ENCODE peak calls at places on chromosome 4, in six cellular contexts. One of them, this sample, is unnamed.

GRCh38 chr4:23890369-23891063 is 669 bp upstream of the PPARGC1A start:
- DNase-seq in bronchial epithelial cell: no peak
- DNase-seq in fibroblast of pulmonary artery: no peak
- DNase-seq in fibroblast of lung: no peak
- DNase-seq in foreskin fibroblast: no peak
- DNase-seq in AG04450: no peak
- DNase-seq in this sample: no peak

GRCh38 chr4:10083861-10084641 is 32.5 kb downstream of the WDR1 start:
- DNase-seq in foreskin fibroblast: no peak
- DNase-seq in fibroblast of pulmonary artery: no peak
- DNase-seq in bronchial epithelial cell: no peak
- DNase-seq in AG04450: no peak
- DNase-seq in fibroblast of lung: no peak
- DNase-seq in this sample: no peak

GRCh38 chr4:143482753-143483362 is 30.6 kb upstream of the SMARCA5 start:
- DNase-seq in AG04450: peak; percentile 36
- DNase-seq in bronchial epithelial cell: peak; percentile 54
- DNase-seq in foreskin fibroblast: peak; percentile 42
- DNase-seq in fibroblast of lung: peak; percentile 47
- DNase-seq in fibroblast of pulmonary artery: peak; percentile 79
- DNase-seq in this sample: peak; percentile 14

GRCh38 chr4:1508161-1509160 is 102.2 kb upstream of the NKX1-1 start:
- DNase-seq in AG04450: no peak
- DNase-seq in foreskin fibroblast: no peak
- DNase-seq in fibroblast of pulmonary artery: no peak
- DNase-seq in bronchial epithelial cell: no peak
- DNase-seq in fibroblast of lung: no peak
- DNase-seq in this sample: no peak

GRCh38 chr4:66279084-66279483 is 608.8 kb upstream of the EPHA5 start:
- DNase-seq in fibroblast of pulmonary artery: no peak
- DNase-seq in foreskin fibroblast: no peak
- DNase-seq in AG04450: no peak
- DNase-seq in fibroblast of lung: no peak
- DNase-seq in bronchial epithelial cell: no peak
- DNase-seq in this sample: no peak

GRCh38 chr4:110085131-110085530 is 113.3 kb downstream of the ELOVL6 start:
- DNase-seq in fibroblast of lung: peak; percentile 38
- DNase-seq in foreskin fibroblast: no peak
- DNase-seq in AG04450: no peak
- DNase-seq in fibroblast of pulmonary artery: peak; percentile 59
- DNase-seq in bronchial epithelial cell: peak; percentile 40
- DNase-seq in this sample: no peak

GRCh38 chr4:40923326-40924095 is 173.8 kb downstream of the NSUN7 start:
- DNase-seq in bronchial epithelial cell: no peak
- DNase-seq in AG04450: no peak
- DNase-seq in fibroblast of pulmonary artery: no peak
- DNase-seq in fibroblast of lung: no peak
- DNase-seq in foreskin fibroblast: no peak
- DNase-seq in this sample: no peak

GRCh38 chr4:122612540-122612939 is 8.3 kb downstream of the IL21 start:
- DNase-seq in fibroblast of pulmonary artery: no peak
- DNase-seq in fibroblast of lung: peak; percentile 21
- DNase-seq in foreskin fibroblast: peak; percentile 15
- DNase-seq in bronchial epithelial cell: peak; percentile 74
- DNase-seq in AG04450: no peak
- DNase-seq in this sample: no peak

GRCh38 chr4:81804849-81805248 is 333.1 kb upstream of the RASGEF1B start:
- DNase-seq in fibroblast of pulmonary artery: no peak
- DNase-seq in bronchial epithelial cell: no peak
- DNase-seq in AG04450: no peak
- DNase-seq in foreskin fibroblast: no peak
- DNase-seq in fibroblast of lung: no peak
- DNase-seq in this sample: no peak

GRCh38 chr4:5463361-5463760 is 245.0 kb downstream of the EVC2 start:
- DNase-seq in fibroblast of lung: no peak
- DNase-seq in fibroblast of pulmonary artery: no peak
- DNase-seq in AG04450: no peak
- DNase-seq in foreskin fibroblast: no peak
- DNase-seq in bronchial epithelial cell: no peak
- DNase-seq in this sample: no peak

GRCh38 chr4:25863906-25864418 is 1.2 kb upstream of the SEL1L3 start:
- DNase-seq in fibroblast of lung: no peak
- DNase-seq in AG04450: no peak
- DNase-seq in bronchial epithelial cell: no peak
- DNase-seq in fibroblast of pulmonary artery: no peak
- DNase-seq in foreskin fibroblast: no peak
- DNase-seq in this sample: no peak

GRCh38 chr4:80142396-80143304 is 54.7 kb upstream of the PRDM8 start:
- DNase-seq in fibroblast of lung: no peak
- DNase-seq in bronchial epithelial cell: peak; percentile 84
- DNase-seq in fibroblast of pulmonary artery: peak; percentile 56
- DNase-seq in AG04450: no peak
- DNase-seq in foreskin fibroblast: no peak
- DNase-seq in this sample: no peak

GRCh38 chr4:78360466-78360865 is 191.1 kb upstream of the ANXA3 start:
- DNase-seq in fibroblast of pulmonary artery: no peak
- DNase-seq in bronchial epithelial cell: no peak
- DNase-seq in foreskin fibroblast: no peak
- DNase-seq in fibroblast of lung: no peak
- DNase-seq in AG04450: no peak
- DNase-seq in this sample: no peak

GRCh38 chr4:1608821-1609500 is 75.2 kb downstream of the FAM53A start:
- DNase-seq in foreskin fibroblast: no peak
- DNase-seq in AG04450: no peak
- DNase-seq in fibroblast of pulmonary artery: no peak
- DNase-seq in fibroblast of lung: no peak
- DNase-seq in bronchial epithelial cell: no peak
- DNase-seq in this sample: no peak

GRCh38 chr4:89788243-89789072 is 48.5 kb downstream of the SNCA start:
- DNase-seq in bronchial epithelial cell: peak; percentile 17
- DNase-seq in foreskin fibroblast: peak; percentile 15
- DNase-seq in fibroblast of pulmonary artery: peak; percentile 95
- DNase-seq in fibroblast of lung: peak; percentile 48
- DNase-seq in AG04450: no peak
- DNase-seq in this sample: no peak

GRCh38 chr4:72430050-72430449 is 139.0 kb downstream of the ADAMTS3 start:
- DNase-seq in AG04450: no peak
- DNase-seq in bronchial epithelial cell: peak; percentile 25
- DNase-seq in fibroblast of pulmonary artery: peak; percentile 21
- DNase-seq in fibroblast of lung: peak; percentile 43
- DNase-seq in foreskin fibroblast: peak; percentile 4
- DNase-seq in this sample: no peak

GRCh38 chr4:117400039-117400835 is 314.9 kb upstream of the TRAM1L1 start:
- DNase-seq in AG04450: peak; percentile 16
- DNase-seq in foreskin fibroblast: peak; percentile 20
- DNase-seq in fibroblast of pulmonary artery: peak; percentile 49
- DNase-seq in fibroblast of lung: peak; percentile 89
- DNase-seq in bronchial epithelial cell: peak; percentile 80
- DNase-seq in this sample: peak; percentile 5

GRCh38 chr4:77699731-77700210 is 94.2 kb downstream of the CXCL13 start:
- DNase-seq in fibroblast of pulmonary artery: peak; percentile 85
- DNase-seq in fibroblast of lung: peak; percentile 92
- DNase-seq in foreskin fibroblast: peak; percentile 89
- DNase-seq in AG04450: peak; percentile 82
- DNase-seq in bronchial epithelial cell: peak; percentile 78
- DNase-seq in this sample: peak; percentile 55

GRCh38 chr4:90546114-90546513 is 418.9 kb downstream of the CCSER1 start:
- DNase-seq in fibroblast of pulmonary artery: peak; percentile 3
- DNase-seq in bronchial epithelial cell: peak; percentile 96
- DNase-seq in foreskin fibroblast: no peak
- DNase-seq in fibroblast of lung: peak; percentile 3
- DNase-seq in AG04450: no peak
- DNase-seq in this sample: no peak

GRCh38 chr4:1345905-1346780 is 865 bp upstream of the UVSSA start:
- DNase-seq in fibroblast of lung: peak; percentile 54
- DNase-seq in bronchial epithelial cell: no peak
- DNase-seq in foreskin fibroblast: no peak
- DNase-seq in fibroblast of pulmonary artery: peak; percentile 57
- DNase-seq in AG04450: no peak
- DNase-seq in this sample: no peak

GRCh38 chr4:17165256-17165655 is 266.8 kb upstream of the LDB2 start:
- DNase-seq in foreskin fibroblast: no peak
- DNase-seq in bronchial epithelial cell: no peak
- DNase-seq in AG04450: no peak
- DNase-seq in fibroblast of lung: peak; percentile 35
- DNase-seq in fibroblast of pulmonary artery: no peak
- DNase-seq in this sample: no peak

GRCh38 chr4:155544547-155544946 is 122.1 kb upstream of the GUCY1A1 start:
- DNase-seq in AG04450: no peak
- DNase-seq in bronchial epithelial cell: no peak
- DNase-seq in fibroblast of lung: no peak
- DNase-seq in fibroblast of pulmonary artery: no peak
- DNase-seq in foreskin fibroblast: no peak
- DNase-seq in this sample: no peak

GRCh38 chr4:80407246-80407645 is 71.7 kb downstream of the CFAP299 start:
- DNase-seq in AG04450: peak; percentile 30
- DNase-seq in bronchial epithelial cell: no peak
- DNase-seq in foreskin fibroblast: peak; percentile 79
- DNase-seq in fibroblast of pulmonary artery: peak; percentile 26
- DNase-seq in fibroblast of lung: peak; percentile 85
- DNase-seq in this sample: no peak

GRCh38 chr4:61201562-61202099 is 1.5 kb downstream of the ADGRL3 start:
- DNase-seq in AG04450: no peak
- DNase-seq in bronchial epithelial cell: no peak
- DNase-seq in foreskin fibroblast: no peak
- DNase-seq in fibroblast of pulmonary artery: peak; percentile 2
- DNase-seq in fibroblast of lung: peak; percentile 7
- DNase-seq in this sample: no peak

GRCh38 chr4:30434656-30435055 is 285.5 kb upstream of the PCDH7 start:
- DNase-seq in fibroblast of lung: no peak
- DNase-seq in fibroblast of pulmonary artery: no peak
- DNase-seq in bronchial epithelial cell: no peak
- DNase-seq in foreskin fibroblast: no peak
- DNase-seq in AG04450: no peak
- DNase-seq in this sample: no peak

DNA sequence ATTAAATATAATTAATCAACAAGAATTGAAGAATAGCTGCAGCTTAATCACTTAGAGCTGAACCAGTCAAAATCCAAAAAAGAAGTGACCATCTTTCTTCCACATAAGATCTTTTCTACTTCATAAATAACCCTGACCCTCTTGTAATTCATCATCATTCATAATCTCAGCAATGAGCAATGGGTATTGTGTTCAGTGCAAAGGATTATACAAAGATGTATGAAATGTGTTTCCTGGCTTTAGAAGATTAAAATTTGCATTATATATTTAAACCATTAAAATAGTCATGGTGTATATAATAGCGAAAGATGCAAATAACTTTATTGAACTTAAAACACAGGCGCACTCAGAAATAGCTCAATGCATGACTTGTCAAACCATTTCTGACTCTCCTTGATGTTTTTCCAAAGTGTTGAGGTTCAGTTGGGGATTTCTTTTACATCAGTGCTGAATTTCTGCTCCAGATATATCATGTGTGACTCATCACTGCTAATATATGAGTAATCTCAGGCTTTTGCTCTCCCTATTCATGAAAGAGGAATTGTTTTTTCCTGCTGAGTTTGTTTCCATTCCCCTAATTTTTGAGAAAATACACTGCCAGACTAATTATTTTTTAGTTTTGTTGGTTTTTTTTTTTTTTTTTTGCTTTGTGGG is 290.2 kb upstream of the PCDH7 start:
- DNase-seq in bronchial epithelial cell: peak; percentile 90
- DNase-seq in fibroblast of lung: peak; percentile 85
- DNase-seq in AG04450: peak; percentile 15
- DNase-seq in fibroblast of pulmonary artery: peak; percentile 82
- DNase-seq in foreskin fibroblast: peak; percentile 0
- DNase-seq in this sample: no peak
- H3K4me3 ChIP-seq in bronchial epithelial cell: no peak overlapping the region
- H3K4me3 ChIP-seq in fibroblast of lung: no peak overlapping the region
- H3K4me3 ChIP-seq in AG04450: no peak overlapping the region
- H3K4me3 ChIP-seq in fibroblast of pulmonary artery: no peak overlapping the region
- H3K4me3 ChIP-seq in foreskin fibroblast: no peak overlapping the region
- H3K4me3 ChIP-seq in this sample: no peak overlapping the region

GRCh38 chr4:174554329-174554728 is 32.0 kb upstream of the HPGD start:
- DNase-seq in fibroblast of pulmonary artery: no peak
- DNase-seq in bronchial epithelial cell: no peak
- DNase-seq in fibroblast of lung: no peak
- DNase-seq in AG04450: no peak
- DNase-seq in foreskin fibroblast: no peak
- DNase-seq in this sample: no peak
- H3K4me3 ChIP-seq in fibroblast of pulmonary artery: no peak overlapping the region
- H3K4me3 ChIP-seq in bronchial epithelial cell: no peak overlapping the region
- H3K4me3 ChIP-seq in fibroblast of lung: no peak overlapping the region
- H3K4me3 ChIP-seq in AG04450: no peak overlapping the region
- H3K4me3 ChIP-seq in foreskin fibroblast: no peak overlapping the region
- H3K4me3 ChIP-seq in this sample: no peak overlapping the region

DNA sequence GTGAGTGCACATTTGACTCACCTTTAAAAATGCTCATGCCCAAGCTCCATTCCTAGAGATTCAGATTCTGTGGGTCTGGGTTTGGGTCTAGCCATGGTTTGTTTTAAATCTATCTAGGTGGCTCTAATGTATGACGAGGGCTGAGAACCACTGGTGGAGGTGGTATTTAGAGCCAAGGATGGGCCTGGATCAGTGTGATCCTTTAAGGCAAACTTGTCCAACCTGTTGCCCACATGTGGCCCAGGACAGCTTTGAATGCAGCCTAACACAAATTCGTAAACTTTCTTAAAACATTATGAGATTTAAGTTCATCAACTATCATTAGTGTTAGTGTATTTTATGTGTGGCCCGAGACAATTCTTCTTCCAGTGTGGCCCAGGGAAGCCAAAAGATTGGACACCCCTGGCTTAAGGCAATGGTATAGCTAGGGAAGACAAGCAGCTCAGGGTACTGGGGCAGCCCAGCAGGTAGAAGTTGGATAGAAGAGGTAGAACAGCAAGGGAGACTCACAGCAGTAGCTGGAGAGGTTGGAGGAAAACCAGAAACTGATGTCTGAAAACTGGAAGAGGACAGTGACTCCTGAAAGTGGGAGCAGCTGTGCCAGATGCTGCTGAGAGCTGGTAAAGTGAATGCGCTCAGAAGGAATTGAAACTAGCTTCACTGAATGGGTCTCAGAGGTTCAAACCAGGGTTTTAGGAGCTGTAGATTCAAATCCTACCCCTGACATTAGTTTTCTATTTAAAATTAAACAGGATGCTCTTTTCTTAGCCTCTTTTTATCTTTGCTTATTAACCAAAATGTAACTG is 18.2 kb downstream of the ADD1 start:
- DNase-seq in foreskin fibroblast: no peak
- DNase-seq in fibroblast of lung: no peak
- DNase-seq in fibroblast of pulmonary artery: no peak
- DNase-seq in AG04450: no peak
- DNase-seq in bronchial epithelial cell: no peak
- DNase-seq in this sample: no peak
- H3K4me3 ChIP-seq in foreskin fibroblast: no peak overlapping the region
- H3K4me3 ChIP-seq in fibroblast of lung: no peak overlapping the region
- H3K4me3 ChIP-seq in fibroblast of pulmonary artery: no peak overlapping the region
- H3K4me3 ChIP-seq in AG04450: no peak overlapping the region
- H3K4me3 ChIP-seq in bronchial epithelial cell: no peak overlapping the region
- H3K4me3 ChIP-seq in this sample: no peak overlapping the region

GRCh38 chr4:101356928-101357327 is 9.6 kb upstream of the PPP3CA start:
- DNase-seq in bronchial epithelial cell: peak; percentile 99
- DNase-seq in AG04450: peak; percentile 94
- DNase-seq in foreskin fibroblast: peak; percentile 96
- DNase-seq in fibroblast of pulmonary artery: peak; percentile 88
- DNase-seq in fibroblast of lung: peak; percentile 99
- DNase-seq in this sample: peak; percentile 89

GRCh38 chr4:101355246-101355645 is 7.9 kb upstream of the PPP3CA start:
- DNase-seq in bronchial epithelial cell: no peak
- DNase-seq in foreskin fibroblast: no peak
- DNase-seq in fibroblast of lung: no peak
- DNase-seq in AG04450: no peak
- DNase-seq in fibroblast of pulmonary artery: no peak
- DNase-seq in this sample: no peak

GRCh38 chr4:101357751-101358150 is 10.4 kb upstream of the PPP3CA start:
- DNase-seq in foreskin fibroblast: peak; percentile 26
- DNase-seq in fibroblast of lung: peak; percentile 67
- DNase-seq in AG04450: no peak
- DNase-seq in bronchial epithelial cell: peak; percentile 13
- DNase-seq in fibroblast of pulmonary artery: peak; percentile 46
- DNase-seq in this sample: no peak

GRCh38 chr4:101355767-101356702 is 8.7 kb upstream of the PPP3CA start:
- DNase-seq in fibroblast of pulmonary artery: peak; percentile 89
- DNase-seq in foreskin fibroblast: peak; percentile 89
- DNase-seq in bronchial epithelial cell: peak; percentile 93
- DNase-seq in AG04450: peak; percentile 84
- DNase-seq in fibroblast of lung: peak; percentile 94
- DNase-seq in this sample: peak; percentile 53
- H3K4me3 ChIP-seq in fibroblast of pulmonary artery: peak overlapping the region; percentile 13
- H3K4me3 ChIP-seq in foreskin fibroblast: no peak overlapping the region
- H3K4me3 ChIP-seq in bronchial epithelial cell: no peak overlapping the region
- H3K4me3 ChIP-seq in AG04450: peak overlapping the region; percentile 38
- H3K4me3 ChIP-seq in fibroblast of lung: peak overlapping the region; percentile 33
- H3K4me3 ChIP-seq in this sample: no peak overlapping the region

This sample was measured in AG04449.